ENCODE peak calls at places on chromosomes 6 and 20, in four cellular contexts. I is colonic mucosa, A is psoas muscle, R is lung. F is an unnamed sample.

GRCh38 chr20:17680128-17680835 is 1.8 kb downstream of the RRBP1 start:
- DNase-seq in I (peak; percentile 82), A (peak; percentile 72), R (peak; percentile 75), F (no peak)

GRCh38 chr6:117829594-117830319 is 77.3 kb upstream of the SLC35F1 start:
- DNase-seq in I (no peak), A (no peak), R (no peak), F (no peak)

GRCh38 chr6:125046107-125046925 is 84.1 kb downstream of the RNF217 start:
- DNase-seq in I (no peak), A (no peak), R (no peak), F (no peak)

GRCh38 chr6:42782689-42783176 is 881 bp downstream of the BICRAL start:
- DNase-seq in I (peak; percentile 80), A (peak; percentile 92), R (peak; percentile 80), F (peak; percentile 39)

GRCh38 chr20:24370911-24371695 is 98.3 kb upstream of the SYNDIG1 start:
- DNase-seq in I (no peak), A (no peak), R (no peak), F (no peak)

GRCh38 chr6:145705561-145705960 is 29.8 kb downstream of the EPM2A start:
- DNase-seq in I (no peak), A (no peak), R (no peak), F (no peak)

GRCh38 chr6:40541556-40542174 is 45.5 kb downstream of the LRFN2 start:
- DNase-seq in I (no peak), A (no peak), R (no peak), F (no peak)

GRCh38 chr6:18080544-18080943 is 41.9 kb downstream of the NHLRC1 start:
- DNase-seq in I (no peak), A (no peak), R (no peak), F (no peak)

GRCh38 chr6:47245745-47246371 is 63.8 kb downstream of the TNFRSF21 start:
- DNase-seq in I (no peak), A (no peak), R (no peak), F (no peak)

GRCh38 chr20:1924910-1925861 is 30.0 kb downstream of the SIRPA start:
- DNase-seq in I (no peak), A (no peak), R (no peak), F (no peak)

GRCh38 chr6:6858533-6858982 is 249.2 kb upstream of the RREB1 start:
- DNase-seq in I (no peak), A (no peak), R (no peak), F (no peak)

GRCh38 chr6:11381801-11382513 is 149.5 kb upstream of the NEDD9 start:
- DNase-seq in I (peak; percentile 35), A (no peak), R (peak; percentile 41), F (no peak)

GRCh38 chr20:36572701-36573102 is 695 bp upstream of the TGIF2 start:
- DNase-seq in I (peak; percentile 33), A (no peak), R (no peak), F (no peak)

GRCh38 chr6:152368761-152369624 is 268.2 kb downstream of the SYNE1 start:
- DNase-seq in I (peak; percentile 22), A (peak; percentile 80), R (no peak), F (no peak)

GRCh38 chr6:116229287-116229913 is 24.5 kb downstream of the TSPYL4 start:
- DNase-seq in I (peak; percentile 52), A (peak; percentile 80), R (no peak), F (peak; percentile 25)

GRCh38 chr6:81608776-81609175 is 143.7 kb downstream of the TENT5A start:
- DNase-seq in I (no peak), A (no peak), R (no peak), F (no peak)

GRCh38 chr6:291148-291696 is 1.1 kb upstream of the DUSP22 start:
- DNase-seq in I (no peak), A (no peak), R (peak; percentile 30), F (no peak)

GRCh38 chr20:14189794-14190402 is 147.5 kb downstream of the FLRT3 start:
- DNase-seq in I (peak; percentile 29), A (no peak), R (no peak), F (no peak)

GRCh38 chr6:47520282-47520681 is 42.7 kb downstream of the CD2AP start:
- DNase-seq in I (peak; percentile 76), A (no peak), R (no peak), F (no peak)

GRCh38 chr20:18465536-18466200 is 1.2 kb downstream of the DZANK1 start:
- DNase-seq in I (no peak), A (no peak), R (no peak), F (no peak)

GRCh38 chr6:72363844-72364740 is 257.8 kb upstream of the KCNQ5 start:
- DNase-seq in I (no peak), A (no peak), R (no peak), F (no peak)

GRCh38 chr6:144528605-144529425 is 243.7 kb downstream of the UTRN start:
- DNase-seq in I (no peak), A (no peak), R (no peak), F (no peak)

GRCh38 chr6:75363304-75363703 is 78.7 kb upstream of the TMEM30A start:
- DNase-seq in I (no peak), A (no peak), R (no peak), F (no peak)

GRCh38 chr6:116405147-116405546 is 34.4 kb downstream of the DSE start:
- DNase-seq in I (no peak), A (no peak), R (no peak), F (no peak)

GRCh38 chr20:2010533-2010932 is 16.7 kb upstream of the PDYN start:
- DNase-seq in I (no peak), A (no peak), R (no peak), F (no peak)

GRCh38 chr6:146862508-146862919 is 263.7 kb downstream of the ADGB start:
- DNase-seq in I (no peak), A (no peak), R (no peak), F (no peak)

GRCh38 chr6:98847767-98848538 is 13.6 kb downstream of the POU3F2 start:
- DNase-seq in I (no peak), A (no peak), R (no peak), F (no peak)

GRCh38 chr6:109182590-109182989 is 87.3 kb downstream of the CEP57L1 start:
- DNase-seq in I (no peak), A (no peak), R (no peak), F (no peak)

GRCh38 chr20:3405139-3405538 is 2.3 kb downstream of the DNAAF9 start:
- DNase-seq in I (no peak), A (no peak), R (no peak), F (no peak)

GRCh38 chr6:2196079-2196679 is 49.2 kb downstream of the GMDS start:
- DNase-seq in I (peak; percentile 46), A (no peak), R (no peak), F (no peak)

DNA sequence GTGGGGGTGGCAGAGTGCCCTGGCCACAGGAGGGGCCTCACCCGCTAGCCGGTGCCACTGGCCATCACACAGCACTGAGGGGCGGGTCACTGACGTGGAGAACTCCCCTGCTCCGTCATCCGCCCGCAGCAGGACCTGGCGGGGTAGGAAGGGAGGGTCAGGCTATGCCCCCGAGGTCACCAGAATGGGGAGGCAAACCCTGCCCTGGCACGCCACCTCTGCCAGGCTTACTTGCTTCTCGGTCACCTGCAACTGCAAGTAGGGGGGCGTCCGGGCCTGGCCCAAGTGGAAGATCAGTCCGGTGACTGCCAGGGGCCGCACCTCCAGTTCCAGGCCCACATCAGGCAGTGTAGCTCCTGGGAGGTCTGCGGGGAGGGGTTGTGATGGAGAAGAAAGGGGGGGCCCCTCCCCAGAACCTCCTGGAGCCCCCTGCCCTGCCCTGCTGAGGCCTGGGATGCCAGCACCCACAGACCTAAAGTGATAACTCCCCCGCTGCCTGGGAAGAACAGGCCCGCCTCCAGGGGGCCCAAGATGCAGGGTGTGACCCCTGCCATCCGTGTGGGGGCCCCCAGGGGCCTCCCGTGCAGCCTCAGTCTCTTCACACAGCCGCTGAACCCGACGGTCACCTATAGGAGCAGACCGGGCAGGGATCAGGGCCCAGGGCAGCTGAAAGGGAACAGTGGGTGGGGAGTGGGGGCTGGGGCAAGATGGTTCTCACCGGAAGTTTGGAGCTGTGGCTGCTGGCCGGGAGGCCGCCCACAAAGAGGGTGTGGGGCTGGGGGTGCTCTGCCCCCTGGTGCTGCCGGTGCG is 7.4 kb downstream of the ADRM1 start:
- DNase-seq in I (no peak), A (no peak), R (no peak), F (no peak)
- TF ChIP-seq CTCF in I (no peak), A (no peak), R (no peak), F (no peak)

DNA sequence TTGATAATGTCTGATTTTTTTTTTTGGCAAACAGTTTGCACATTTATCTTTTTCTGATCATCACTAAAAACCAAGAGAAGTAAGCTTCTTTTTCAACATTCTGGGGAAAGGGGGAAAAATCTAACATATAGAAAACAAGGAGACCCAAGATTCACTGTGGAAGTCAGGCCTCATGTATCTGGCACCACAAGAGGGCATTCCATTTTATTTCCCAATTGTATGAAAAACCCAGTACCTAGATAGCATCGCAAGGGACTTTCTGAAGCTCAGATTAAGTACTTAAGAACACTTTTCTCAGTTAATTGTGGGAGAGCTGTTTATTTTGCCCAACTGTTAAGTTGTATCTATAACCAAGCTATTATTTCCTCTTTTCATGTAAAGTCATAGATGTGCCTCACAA is 152.9 kb downstream of the KLHL32 start:
- DNase-seq in I (no peak), A (no peak), R (no peak), F (no peak)
- TF ChIP-seq CTCF in I (no peak), A (no peak), R (no peak), F (no peak)

GRCh38 chr6:52576392-52577021 is 353 bp downstream of the TRAM2 start:
- DNase-seq in I (peak; percentile 68), A (peak; percentile 80), R (peak; percentile 60), F (peak; percentile 55)
- TF ChIP-seq CTCF in I (peak; percentile 40), A (peak; percentile 45), R (peak; percentile 40), F (peak; percentile 27)

DNA sequence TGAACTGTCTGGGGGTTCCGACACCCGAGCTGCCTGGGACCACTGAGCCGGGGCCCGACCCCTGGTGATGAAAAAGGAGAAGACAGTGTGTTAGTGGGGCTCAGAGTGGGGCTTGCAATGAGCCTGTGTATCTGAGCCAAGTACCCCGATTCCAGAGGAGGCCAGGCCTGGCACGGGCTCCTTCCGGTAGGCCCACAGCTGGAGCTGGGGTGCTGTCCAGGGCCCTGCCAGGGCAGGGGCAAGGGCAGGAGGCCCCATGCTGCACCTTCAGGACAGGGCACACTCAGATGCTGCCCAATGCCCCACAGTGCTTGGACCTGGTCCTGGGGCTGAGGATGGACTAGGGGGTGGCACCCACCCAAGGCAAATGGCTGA is 89.4 kb downstream of the TAF4 start:
- DNase-seq in I (no peak), A (no peak), R (no peak), F (no peak)
- TF ChIP-seq CTCF in I (no peak), A (no peak), R (no peak), F (no peak)

GRCh38 chr20:21719592-21720214 is 14.2 kb downstream of the PAX1 start:
- DNase-seq in I (peak; percentile 61), A (no peak), R (peak; percentile 57), F (no peak)
- TF ChIP-seq CTCF in I (peak; percentile 78), A (peak; percentile 66), R (no peak), F (peak; percentile 77)

GRCh38 chr6:107082045-107082444 is 33.3 kb downstream of the BEND3 start:
- DNase-seq in I (no peak), A (no peak), R (no peak), F (no peak)
- TF ChIP-seq CTCF in I (no peak), A (no peak), R (no peak), F (no peak)